ENCODE peak calls at places on chromosomes 11 and 22, in nine cellular contexts. X, F, B, Z, A, S, V, J and C are unnamed samples.

GRCh38 chr11:67302571-67303131 is 679 bp upstream of the SSH3 start:
- DNase-seq in B (peak; percentile 21), J (no peak), Z (peak; percentile 37), X (peak; percentile 25), F (no peak), A (no peak), S (peak; percentile 68), V (no peak), C (no peak)

GRCh38 chr11:66289548-66290331 is 797 bp upstream of the YIF1A start:
- DNase-seq in V (peak; percentile 71), Z (peak; percentile 86), A (peak; percentile 82), J (no peak), B (no peak), S (no peak), F (no peak), X (peak; percentile 22), C (peak; percentile 81)

GRCh38 chr11:44726278-44727113 is at the start of gene TSPAN18:
- DNase-seq in S (no peak), F (no peak), X (no peak), V (peak; percentile 64), Z (peak; percentile 32), A (peak; percentile 69), J (peak; percentile 88), B (no peak), C (peak; percentile 26)

GRCh38 chr11:124898711-124899110 is 1.0 kb upstream of the ROBO4 start:
- DNase-seq in B (no peak), Z (peak; percentile 78), V (no peak), X (peak; percentile 86), F (no peak), J (peak; percentile 20), A (no peak), S (no peak), C (no peak)

GRCh38 chr11:75654314-75654713 is 14.5 kb downstream of the MAP6 start:
- DNase-seq in B (peak; percentile 93), J (no peak), Z (peak; percentile 81), X (peak; percentile 93), F (no peak), V (no peak), A (no peak), S (no peak), C (no peak)

GRCh38 chr22:49201046-49201970 is 626.4 kb downstream of the BRD1 start:
- DNase-seq in J (no peak), X (no peak), F (no peak), Z (no peak), B (no peak), S (no peak), A (no peak), V (no peak), C (no peak)

GRCh38 chr11:102407901-102408300 is 44.7 kb downstream of the TMEM123 start:
- DNase-seq in S (no peak), Z (no peak), V (no peak), A (no peak), F (no peak), J (no peak), X (no peak), B (no peak), C (no peak)

GRCh38 chr22:37589607-37590006 is 9.7 kb upstream of the LGALS2 start:
- DNase-seq in S (no peak), B (no peak), A (no peak), J (no peak), V (no peak), X (no peak), F (no peak), Z (no peak), C (no peak)

DNA sequence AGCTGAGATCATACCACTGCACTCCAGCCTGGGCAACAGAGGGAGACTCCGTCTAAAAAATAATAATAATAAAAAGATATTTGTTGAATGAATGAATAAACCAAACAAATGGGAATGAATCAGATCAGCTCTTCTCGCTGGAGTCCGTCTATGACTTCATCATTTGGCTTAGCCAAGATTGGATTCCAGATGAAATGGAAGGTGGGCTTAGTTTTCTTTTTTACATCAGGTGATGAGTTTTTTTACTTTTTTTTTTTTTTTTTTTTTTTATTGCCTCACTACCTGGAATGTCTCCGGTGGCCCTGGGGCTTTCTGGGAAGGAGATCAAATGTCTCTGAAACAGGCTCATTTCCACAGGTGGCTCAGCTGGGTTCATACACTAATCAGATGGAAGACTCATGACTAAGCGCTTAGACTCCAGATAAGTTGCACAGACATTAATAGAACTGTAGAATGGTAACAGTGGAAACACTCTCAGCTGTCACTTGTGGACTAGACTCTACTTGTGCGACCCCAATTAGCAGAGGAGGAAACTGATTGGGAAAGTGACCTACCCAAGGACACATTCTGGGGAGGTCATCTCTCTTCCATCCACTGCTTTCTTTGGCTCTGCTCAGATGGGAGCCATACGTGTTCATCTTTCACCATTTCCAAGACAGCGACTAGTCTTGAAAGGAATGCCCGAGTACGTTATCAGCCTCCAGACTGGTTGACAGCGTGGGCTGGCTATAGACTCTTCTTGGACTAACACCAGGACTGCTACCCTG is 20.5 kb upstream of the RBFOX2 start:
- DNase-seq in J (no peak), B (peak; percentile 75), S (peak; percentile 70), V (no peak), A (peak; percentile 15), X (peak; percentile 36), Z (peak; percentile 41), F (no peak), C (no peak)
- H2AFZ ChIP-seq in J (no peak overlapping the region), B (no peak overlapping the region), S (no peak overlapping the region), V (no peak overlapping the region), A (peak overlapping the region; percentile 51), X (no peak overlapping the region), Z (no peak overlapping the region), F (peak overlapping the region; percentile 57), C (no peak overlapping the region)

GRCh38 chr11:16812274-16812673 is 73.8 kb downstream of the C11orf58 start:
- DNase-seq in X (no peak), Z (no peak), F (no peak), A (no peak), B (no peak), J (no peak), V (no peak), S (no peak), C (no peak)

GRCh38 chr11:16814410-16815046 is 76.1 kb downstream of the C11orf58 start:
- DNase-seq in F (no peak), S (no peak), A (no peak), J (no peak), X (no peak), Z (no peak), B (no peak), V (no peak), C (no peak)

GRCh38 chr11:16813141-16813540 is 74.7 kb downstream of the C11orf58 start:
- DNase-seq in V (no peak), F (no peak), X (no peak), A (no peak), Z (no peak), S (no peak), J (no peak), B (no peak), C (no peak)

GRCh38 chr11:16809901-16810668 is 71.6 kb downstream of the C11orf58 start:
- DNase-seq in J (no peak), B (peak; percentile 63), S (peak; percentile 29), F (no peak), A (no peak), X (peak; percentile 82), V (no peak), Z (peak; percentile 79), C (no peak)

DNA sequence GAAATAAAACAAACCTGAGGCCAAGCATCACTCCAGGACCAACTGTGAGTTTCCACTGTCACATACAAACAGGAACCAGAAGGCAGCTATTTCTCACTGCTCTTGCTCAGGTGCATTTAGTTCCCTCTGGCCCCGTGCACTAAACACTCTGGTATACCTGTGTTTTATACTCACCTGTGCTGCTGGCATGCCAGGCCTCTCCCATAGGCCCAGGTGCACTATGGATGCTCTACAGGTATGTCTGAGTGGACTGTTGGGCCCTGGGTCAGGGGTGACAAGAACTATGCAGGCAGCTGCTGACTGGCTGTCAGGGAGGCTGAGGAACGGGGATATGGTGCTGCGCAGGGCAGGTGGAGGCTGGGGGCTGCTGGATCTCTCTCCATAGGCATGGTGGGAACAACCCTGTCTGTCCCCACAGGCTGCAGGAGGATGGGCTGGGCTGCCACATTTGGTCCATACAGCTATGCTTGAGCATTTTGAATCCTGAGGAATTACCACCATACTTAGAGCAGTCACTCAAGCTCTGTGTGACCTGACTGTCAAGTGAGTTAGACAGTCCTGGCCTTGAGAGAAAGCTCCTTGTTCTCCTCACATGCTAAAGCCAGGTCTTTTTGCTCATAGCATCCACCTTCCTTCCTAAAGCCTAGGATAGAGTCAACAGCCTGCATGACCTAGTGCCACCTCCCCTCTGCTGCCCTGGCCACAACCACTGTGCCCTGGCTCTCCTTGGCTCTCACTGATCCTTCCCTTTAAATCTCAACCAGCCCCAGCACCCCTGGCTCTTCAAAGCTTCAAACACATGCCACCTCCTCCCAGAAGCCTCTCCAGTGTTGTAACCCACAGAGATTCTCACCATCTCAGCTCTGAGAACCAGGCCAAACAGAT is 72.9 kb downstream of the C11orf58 start:
- DNase-seq in V (no peak), A (no peak), B (no peak), J (no peak), S (no peak), X (no peak), Z (no peak), F (no peak), C (no peak)
- H2AFZ ChIP-seq in V (no peak overlapping the region), A (no peak overlapping the region), B (no peak overlapping the region), J (no peak overlapping the region), S (no peak overlapping the region), X (no peak overlapping the region), Z (no peak overlapping the region), F (no peak overlapping the region), C (no peak overlapping the region)

GRCh38 chr11:115503886-115504278 is 333 bp downstream of the CADM1 start:
- DNase-seq in S (no peak), A (no peak), V (no peak), X (no peak), B (peak; percentile 1), Z (no peak), J (peak; percentile 64), F (no peak), C (no peak)

GRCh38 chr11:115501895-115502589 is 2.2 kb downstream of the CADM1 start:
- DNase-seq in B (peak; percentile 18), J (peak; percentile 42), S (no peak), A (no peak), Z (no peak), X (no peak), F (no peak), V (peak; percentile 81), C (peak; percentile 55)

GRCh38 chr11:115504279-115505158 is at the start of gene CADM1:
- DNase-seq in F (no peak), X (peak; percentile 74), S (no peak), Z (peak; percentile 85), J (peak; percentile 96), V (peak; percentile 97), B (peak; percentile 90), A (peak; percentile 84), C (peak; percentile 98)

GRCh38 chr11:115502636-115503082 is 1.6 kb downstream of the CADM1 start:
- DNase-seq in V (no peak), B (no peak), Z (peak; percentile 0), X (no peak), S (no peak), F (no peak), J (no peak), A (no peak), C (no peak)

GRCh38 chr11:115503083-115503885 is 931 bp downstream of the CADM1 start:
- DNase-seq in X (peak; percentile 34), V (peak; percentile 79), J (peak; percentile 74), A (no peak), S (no peak), Z (peak; percentile 51), F (no peak), B (peak; percentile 64), C (peak; percentile 88)
- H2AFZ ChIP-seq in X (peak overlapping the region; percentile 54), V (no peak overlapping the region), J (peak overlapping the region; percentile 83), A (no peak overlapping the region), S (no peak overlapping the region), Z (peak overlapping the region; percentile 63), F (no peak overlapping the region), B (peak overlapping the region; percentile 72), C (peak overlapping the region; percentile 69)

DNA sequence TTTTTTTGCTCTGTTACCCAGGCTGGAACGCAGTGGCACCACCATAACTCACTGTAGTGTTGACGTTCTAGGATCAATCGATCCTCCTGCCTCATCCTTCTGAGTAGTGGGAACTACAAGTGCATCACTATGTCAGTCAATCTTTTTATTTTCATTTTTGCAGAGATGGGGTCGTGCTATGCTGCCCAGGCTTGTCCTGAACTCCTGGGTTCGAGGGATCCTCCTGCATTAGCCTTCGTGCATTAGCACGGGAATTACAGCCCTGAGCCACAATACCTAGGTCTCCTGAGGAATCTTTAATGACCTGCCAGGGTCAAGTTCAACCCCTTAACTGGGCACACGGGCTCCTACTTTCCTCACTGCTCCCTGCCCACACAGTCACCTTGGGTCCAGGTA is 4.4 kb downstream of the APOL3 start:
- DNase-seq in V (no peak), Z (peak; percentile 6), A (no peak), B (no peak), J (no peak), S (no peak), X (no peak), F (no peak), C (no peak)
- H2AFZ ChIP-seq in V (no peak overlapping the region), Z (peak overlapping the region; percentile 89), A (peak overlapping the region; percentile 78), B (peak overlapping the region; percentile 98), J (no peak overlapping the region), S (no peak overlapping the region), X (peak overlapping the region; percentile 73), F (no peak overlapping the region), C (no peak overlapping the region)